ENCODE peak calls at places on chromosomes 13 and 19, in six cellular contexts. O is heart left ventricle; R is stomach; K is neural progenitor cell; W is mesendoderm; E is CD4-positive, CD25-positive, alpha-beta regulatory T cell. X is an unnamed sample.

GRCh38 chr13:98466634-98467236 is 110.2 kb downstream of the STK24 start:
- DNase-seq in O (no peak), R (no peak), K (peak; percentile 68), W (peak; percentile 77), E (peak; percentile 21), X (no peak)

GRCh38 chr13:43769552-43769951 is 17.2 kb downstream of the ENOX1 start:
- DNase-seq in O (no peak), R (no peak), K (no peak), W (no peak), E (no peak), X (no peak)

GRCh38 chr13:66513728-66514127 is 716.4 kb downstream of the PCDH9 start:
- DNase-seq in O (no peak), R (no peak), K (no peak), W (no peak), E (no peak), X (no peak)

GRCh38 chr13:114143806-114144605 is 11.6 kb upstream of the RASA3 start:
- DNase-seq in O (peak; percentile 17), R (no peak), K (peak; percentile 76), W (peak; percentile 71), E (no peak), X (no peak)

GRCh38 chr13:99206873-99207272 is 6.2 kb downstream of the UBAC2 start:
- DNase-seq in O (no peak), R (no peak), K (no peak), W (no peak), E (no peak), X (no peak)

GRCh38 chr13:26529441-26529840 is 28.0 kb upstream of the WASF3 start:
- DNase-seq in O (no peak), R (peak; percentile 27), K (peak; percentile 78), W (peak; percentile 71), E (no peak), X (peak; percentile 70)

GRCh38 chr13:109744512-109745051 is 41.8 kb downstream of the IRS2 start:
- DNase-seq in O (peak; percentile 74), R (no peak), K (no peak), W (no peak), E (no peak), X (peak; percentile 81)

GRCh38 chr13:55816976-55817601 is 1323.6 kb upstream of the PRR20A start:
- DNase-seq in O (no peak), R (no peak), K (no peak), W (no peak), E (no peak), X (no peak)

GRCh38 chr13:20964904-20965303 is 62.4 kb upstream of the XPO4 start:
- DNase-seq in O (no peak), R (no peak), K (no peak), W (peak; percentile 32), E (no peak), X (no peak)

GRCh38 chr19:10855879-10856522 is 7.8 kb downstream of the C19orf38 start:
- DNase-seq in O (no peak), R (no peak), K (peak; percentile 44), W (peak; percentile 51), E (no peak), X (no peak)

GRCh38 chr13:41060723-41061074 is 610 bp upstream of the WBP4 start:
- DNase-seq in O (peak; percentile 86), R (peak; percentile 84), K (peak; percentile 92), W (peak; percentile 87), E (peak; percentile 79), X (peak; percentile 93)

GRCh38 chr13:37715606-37716015 is 117.0 kb upstream of the POSTN start:
- DNase-seq in O (no peak), R (no peak), K (no peak), W (no peak), E (no peak), X (no peak)

GRCh38 chr13:113105032-113105993 is at the start of gene F7:
- DNase-seq in O (no peak), R (no peak), K (no peak), W (no peak), E (no peak), X (no peak)

GRCh38 chr13:99434258-99434788 is 66.9 kb upstream of the TM9SF2 start:
- DNase-seq in O (no peak), R (peak; percentile 54), K (no peak), W (peak; percentile 70), E (peak; percentile 76), X (no peak)

GRCh38 chr13:95335667-95336066 is 34.4 kb upstream of the ABCC4 start:
- DNase-seq in O (no peak), R (no peak), K (no peak), W (no peak), E (no peak), X (no peak)

GRCh38 chr13:37129867-37130266 is 24.4 kb upstream of the CSNK1A1L start:
- DNase-seq in O (no peak), R (no peak), K (no peak), W (no peak), E (no peak), X (peak; percentile 65)

DNA sequence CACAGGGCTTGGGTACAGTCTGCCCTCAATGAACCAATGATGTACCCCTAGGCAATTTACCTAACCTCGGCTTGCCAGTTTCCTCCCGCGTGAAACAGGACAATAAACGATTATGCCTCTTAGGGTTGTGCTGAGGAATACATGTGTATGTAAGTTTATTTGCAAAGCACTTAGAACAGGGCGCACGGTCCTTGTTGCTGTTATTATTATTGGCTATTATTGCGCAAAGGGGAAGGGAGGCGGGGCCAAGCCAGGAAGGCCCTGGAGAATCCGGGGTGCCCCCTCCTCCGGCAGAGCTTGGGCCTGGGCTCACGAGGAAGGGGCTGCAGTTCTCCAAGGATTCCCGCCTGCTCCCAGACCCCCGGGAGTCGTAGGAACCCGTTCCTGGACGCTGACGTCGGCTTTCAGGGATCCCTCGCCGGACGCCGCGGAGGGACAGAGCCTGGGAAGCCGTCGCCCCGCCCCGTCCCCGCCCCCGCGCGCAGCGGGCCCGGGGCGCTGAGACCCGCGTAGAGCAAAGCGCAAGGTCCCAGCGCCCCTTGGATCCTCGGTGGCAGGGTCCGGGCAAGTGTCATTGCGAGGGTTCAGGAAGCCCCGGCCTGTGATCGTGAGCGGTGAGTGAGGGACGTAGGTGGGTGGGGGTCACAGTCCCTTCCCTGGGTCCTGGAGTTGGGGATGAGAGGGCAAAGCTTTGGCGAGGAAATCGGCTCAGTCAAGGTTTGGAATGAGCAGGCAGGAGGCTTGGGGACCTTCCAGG is at the start of gene TMEM91:
- DNase-seq in O (peak; percentile 40), R (peak; percentile 34), K (peak; percentile 84), W (peak; percentile 63), E (no peak), X (peak; percentile 78)
- H3K4me3 ChIP-seq in O (peak within 1 kb of the TSS; percentile 69), R (peak within 1 kb of the TSS; percentile 59), K (peak within 1 kb of the TSS; percentile 53), W (peak within 1 kb of the TSS; percentile 46), E (peak within 1 kb of the TSS; percentile 64), X (peak within 1 kb of the TSS; percentile 51)

GRCh38 chr13:62473190-62473943 is 1057.7 kb upstream of the PCDH20 start:
- DNase-seq in O (no peak), R (no peak), K (no peak), W (peak; percentile 38), E (no peak), X (no peak)
- H3K4me1 ChIP-seq in O (no peaks in the 10 kb centered on the region), R (no peaks in the 10 kb centered on the region), K (no peaks in the 10 kb centered on the region), W (peaks cover 7% of the 10 kb centered on the region), E (no peaks in the 10 kb centered on the region), X (no peaks in the 10 kb centered on the region)

GRCh38 chr19:7699003-7699402 is 2.9 kb downstream of the FCER2 start:
- DNase-seq in O (no peak), R (no peak), K (no peak), W (no peak), E (no peak), X (no peak)
- H3K4me3 ChIP-seq in O (no peak overlapping the region), R (no peak overlapping the region), K (no peak overlapping the region), W (no peak overlapping the region), E (no peak overlapping the region), X (no peak overlapping the region)

GRCh38 chr19:13016628-13017305 is 21.5 kb downstream of the NFIX start:
- DNase-seq in O (no peak), R (no peak), K (peak; percentile 75), W (peak; percentile 46), E (no peak), X (no peak)
- H3K4me1 ChIP-seq in O (peaks cover 69% of the 10 kb centered on the region), R (peaks cover 99% of the 10 kb centered on the region), K (peaks cover 24% of the 10 kb centered on the region), W (peaks cover 2% of the 10 kb centered on the region), E (peaks cover 19% of the 10 kb centered on the region), X (peaks cover 24% of the 10 kb centered on the region)

X was measured in right cardiac atrium.